ENCODE peak calls at places on chromosomes 16 and 17, in ten cellular contexts. F is breast epithelium; A is HS-27A; G is ELR; U is NCI-H1417; X is stimulated activated CD4-positive, alpha-beta T cell treated with anti-CD3 and anti-CD28 coated beads, Interleukin-1b, Interleukin-23, amount 100 ng/mL, for 4 hours; C is activated gamma-delta T cell treated with Interleukin-2 at 50 U/mL for 16 hours; E is CD8-positive, alpha-beta T cell; V is AG04450; H is H54. S is an unnamed sample.

GRCh38 chr16:48117217-48118105 is 38.3 kb downstream of the ABCC12 start:
- DNase-seq in C (peak; percentile 33), H (peak; percentile 73), E (peak; percentile 10), V (no peak), A (no peak), G (peak; percentile 72), X (peak; percentile 35), U (peak; percentile 8), F (no peak), S (no peak)

GRCh38 chr17:67484261-67484660 is 107.2 kb downstream of the PITPNC1 start:
- DNase-seq in F (no peak), U (no peak), X (no peak), A (no peak), G (no peak), V (no peak), H (no peak), E (no peak), C (no peak), S (no peak)

GRCh38 chr17:82461827-82462524 is 3.4 kb downstream of the NARF start:
- DNase-seq in C (no peak), U (no peak), G (no peak), V (no peak), X (no peak), A (no peak), E (no peak), F (no peak), H (no peak), S (no peak)

GRCh38 chr17:43359469-43360105 is 39.2 kb upstream of the ARL4D start:
- DNase-seq in F (no peak), X (no peak), C (no peak), U (no peak), E (no peak), V (no peak), A (no peak), G (no peak), H (no peak), S (no peak)

GRCh38 chr17:61361084-61361483 is 38.6 kb upstream of the TBX2 start:
- DNase-seq in C (no peak), V (peak; percentile 50), G (peak; percentile 70), U (no peak), F (no peak), A (no peak), E (no peak), X (no peak), H (peak; percentile 61), S (no peak)

GRCh38 chr17:74389937-74390679 is 22.8 kb downstream of the GPR142 start:
- DNase-seq in C (no peak), F (no peak), A (no peak), E (no peak), G (no peak), U (no peak), V (no peak), H (no peak), X (no peak), S (no peak)

GRCh38 chr17:77801545-77802332 is 156.8 kb upstream of the TNRC6C start:
- DNase-seq in X (no peak), C (no peak), H (no peak), E (no peak), A (no peak), U (no peak), V (no peak), F (no peak), G (no peak), S (no peak)

GRCh38 chr16:711548-712320 is 3.2 kb upstream of the METRN start:
- DNase-seq in V (no peak), H (peak; percentile 93), X (peak; percentile 81), G (peak; percentile 77), C (peak; percentile 83), U (peak; percentile 65), A (no peak), E (peak; percentile 76), F (no peak), S (no peak)

GRCh38 chr16:58022601-58023371 is 2.8 kb upstream of the MMP15 start:
- DNase-seq in C (no peak), V (no peak), E (no peak), U (peak; percentile 84), H (peak; percentile 79), A (no peak), G (peak; percentile 65), F (peak; percentile 47), X (no peak), S (no peak)

GRCh38 chr17:1486802-1487695 is 5.4 kb downstream of the MYO1C start:
- DNase-seq in U (peak; percentile 39), E (peak; percentile 68), H (no peak), C (peak; percentile 72), X (peak; percentile 60), F (peak; percentile 85), V (no peak), A (no peak), G (peak; percentile 79), S (peak; percentile 45)

GRCh38 chr17:2416010-2416734 is 15.3 kb upstream of the MNT start:
- DNase-seq in G (peak; percentile 88), H (peak; percentile 67), F (peak; percentile 90), X (peak; percentile 82), V (no peak), A (no peak), E (peak; percentile 85), C (peak; percentile 88), U (peak; percentile 49), S (no peak)

GRCh38 chr16:72201387-72201786 is 29.4 kb upstream of the PMFBP1 start:
- DNase-seq in E (no peak), G (no peak), U (no peak), X (no peak), V (no peak), C (no peak), F (no peak), A (no peak), H (no peak), S (no peak)

GRCh38 chr17:913207-913606 is 66.4 kb downstream of the NXN start:
- DNase-seq in F (no peak), U (no peak), G (peak; percentile 48), E (no peak), A (no peak), V (no peak), C (no peak), X (no peak), H (no peak), S (no peak)

GRCh38 chr17:2235792-2236365 is 67.7 kb downstream of the SMG6 start:
- DNase-seq in X (no peak), G (no peak), A (no peak), H (no peak), V (no peak), F (no peak), U (no peak), C (no peak), E (no peak), S (no peak)

GRCh38 chr17:59361916-59362810 is 30.7 kb downstream of the YPEL2 start:
- DNase-seq in V (peak; percentile 68), C (peak; percentile 33), H (peak; percentile 56), X (no peak), G (peak; percentile 86), A (peak; percentile 79), F (no peak), E (peak; percentile 15), U (peak; percentile 41), S (no peak)

GRCh38 chr16:75064403-75065148 is 52.0 kb downstream of the LDHD start:
- DNase-seq in X (no peak), C (no peak), H (no peak), E (no peak), F (peak; percentile 27), V (no peak), G (no peak), U (no peak), A (no peak), S (no peak)

S was measured in Panc1.